ENCODE peak calls at places on chromosomes 2 and 18, in six cellular contexts. S is left ventricle myocardium inferior; M is IMR-90; N is CD4-positive, CD25-positive, alpha-beta regulatory T cell; B is uterus; F is heart left ventricle. V is an unnamed sample.

GRCh38 chr2:128668946-128669345 is 350.3 kb upstream of the HS6ST1 start:
- DNase-seq in S (no peak), N (no peak), B (no peak), F (no peak), M (no peak), V (no peak)

GRCh38 chr2:157498501-157498900 is 54.6 kb upstream of the CYTIP start:
- DNase-seq in S (no peak), N (no peak), M (no peak), F (no peak), B (no peak), V (no peak)

GRCh38 chr18:50675043-50675442 is 115.2 kb downstream of the MAPK4 start:
- DNase-seq in M (no peak), F (no peak), S (no peak), N (no peak), B (no peak), V (no peak)

GRCh38 chr2:240434728-240435456 is 571 bp upstream of the GPC1 start:
- DNase-seq in F (peak; percentile 95), N (peak; percentile 82), B (peak; percentile 95), M (peak; percentile 88), S (peak; percentile 94), V (peak; percentile 98)

GRCh38 chr2:72985891-72986683 is 68.8 kb downstream of the EMX1 start:
- DNase-seq in S (no peak), M (no peak), F (no peak), B (no peak), N (no peak), V (peak; percentile 55)

GRCh38 chr2:74079522-74080341 is 68.0 kb downstream of the BOLA3 start:
- DNase-seq in N (no peak), S (no peak), F (no peak), M (peak; percentile 49), B (no peak), V (no peak)

GRCh38 chr2:195428673-195429072 is 228.4 kb upstream of the SLC39A10 start:
- DNase-seq in B (no peak), M (no peak), N (no peak), F (no peak), S (no peak), V (no peak)

GRCh38 chr2:200913654-200914053 is 24.5 kb downstream of the NIF3L1 start:
- DNase-seq in S (no peak), N (no peak), M (peak; percentile 76), B (no peak), F (no peak), V (no peak)

GRCh38 chr2:62309465-62310091 is 113.7 kb downstream of the B3GNT2 start:
- DNase-seq in S (no peak), N (no peak), M (no peak), B (no peak), F (peak; percentile 26), V (no peak)

DNA sequence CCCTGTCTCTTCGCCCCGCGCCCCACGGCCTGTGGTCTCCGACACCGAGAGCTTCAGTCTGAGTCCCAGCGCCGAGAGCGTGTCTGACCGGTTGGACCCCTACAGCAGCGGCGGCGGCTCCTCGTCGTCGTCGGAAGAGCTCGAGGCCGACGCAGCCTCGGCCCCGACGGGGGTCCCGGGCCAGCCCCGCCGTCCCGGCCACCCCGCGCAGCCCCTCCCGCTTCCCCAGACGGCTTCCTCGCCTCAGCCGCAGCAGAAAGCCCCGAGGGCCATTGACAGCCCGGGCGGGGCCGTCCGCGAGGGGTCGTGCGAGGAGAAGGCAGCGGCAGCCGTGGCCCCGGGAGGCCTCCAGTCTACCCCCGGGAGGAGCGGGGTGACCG is 1.3 kb downstream of the PHLPP1 start:
- DNase-seq in S (peak; percentile 59), F (peak; percentile 49), M (no peak), N (peak; percentile 50), B (peak; percentile 30), V (peak; percentile 85)
- H3K4me3 ChIP-seq in S (peak overlapping the region; percentile 75), F (peak overlapping the region; percentile 84), M (peak overlapping the region; percentile 67), N (no peak overlapping the region), B (peak overlapping the region; percentile 59), V (peak overlapping the region; percentile 94)

GRCh38 chr2:37692731-37693130 is 21.3 kb upstream of the CDC42EP3 start:
- DNase-seq in B (no peak), M (peak; percentile 55), N (no peak), S (no peak), F (no peak), V (no peak)

GRCh38 chr2:37684809-37685208 is 13.4 kb upstream of the CDC42EP3 start:
- DNase-seq in F (no peak), N (no peak), B (no peak), M (no peak), S (no peak), V (no peak)

GRCh38 chr2:37686792-37687595 is 15.6 kb upstream of the CDC42EP3 start:
- DNase-seq in B (no peak), N (no peak), M (no peak), F (no peak), S (no peak), V (no peak)

GRCh38 chr2:37689751-37690150 is 18.3 kb upstream of the CDC42EP3 start:
- DNase-seq in S (peak; percentile 24), B (peak; percentile 46), F (peak; percentile 42), N (no peak), M (peak; percentile 54), V (no peak)

DNA sequence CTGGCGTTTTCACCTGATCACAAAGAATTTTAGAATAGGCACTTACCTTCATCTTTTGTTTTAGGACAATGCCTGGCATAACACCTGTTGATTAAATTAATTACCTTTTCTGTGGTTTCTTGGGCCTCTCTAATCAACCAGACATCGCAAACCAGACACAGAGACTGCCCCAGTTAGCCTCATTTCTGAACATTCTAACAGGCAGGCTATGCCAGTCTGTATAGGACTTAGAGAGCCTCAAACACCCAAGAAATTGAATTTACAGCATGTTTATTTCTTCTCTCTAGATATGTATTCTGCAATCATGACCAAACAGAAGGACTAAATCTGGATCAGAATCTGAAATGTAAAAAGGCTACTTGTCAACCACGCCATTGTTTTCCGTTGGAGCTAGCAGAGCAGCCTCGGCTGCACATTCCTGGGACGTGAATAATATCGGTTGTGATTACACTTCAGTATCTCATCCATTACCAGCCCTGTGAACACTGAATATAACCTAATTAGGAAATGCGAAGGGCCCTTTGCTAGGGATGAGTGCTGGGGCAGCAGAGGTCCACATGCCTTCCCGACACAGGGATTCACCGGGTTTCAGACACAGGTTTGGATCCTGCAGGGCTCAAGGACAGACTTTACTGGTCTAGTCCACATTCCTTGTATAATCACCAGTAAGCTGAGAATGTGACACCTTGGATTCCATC is 17.5 kb upstream of the CDC42EP3 start:
- DNase-seq in M (peak; percentile 91), B (peak; percentile 74), N (no peak), S (no peak), F (no peak), V (peak; percentile 72)
- H3K4me3 ChIP-seq in M (no peak overlapping the region), B (no peak overlapping the region), N (no peak overlapping the region), S (no peak overlapping the region), F (no peak overlapping the region), V (no peak overlapping the region)

GRCh38 chr18:45775241-45775676 is 50.2 kb upstream of the SIGLEC15 start:
- DNase-seq in B (peak; percentile 49), S (peak; percentile 80), M (peak; percentile 63), F (peak; percentile 81), N (no peak), V (peak; percentile 86)
- H3K4me3 ChIP-seq in B (peak overlapping the region; percentile 33), S (peak overlapping the region; percentile 73), M (peak overlapping the region; percentile 52), F (peak overlapping the region; percentile 69), N (peak overlapping the region; percentile 61), V (peak overlapping the region; percentile 41)

GRCh38 chr2:12950957-12951656 is 234.4 kb downstream of the TRIB2 start:
- DNase-seq in N (no peak), M (peak; percentile 58), F (no peak), S (no peak), B (no peak), V (no peak)
- H3K4me3 ChIP-seq in N (no peak overlapping the region), M (no peak overlapping the region), F (no peak overlapping the region), S (no peak overlapping the region), B (no peak overlapping the region), V (no peak overlapping the region)

GRCh38 chr2:234491281-234491680 is 5.6 kb downstream of the ARL4C start:
- DNase-seq in S (no peak), M (no peak), N (no peak), F (no peak), B (no peak), V (no peak)

GRCh38 chr2:234493117-234493516 is 3.8 kb downstream of the ARL4C start:
- DNase-seq in B (no peak), M (no peak), S (no peak), N (no peak), F (no peak), V (no peak)

GRCh38 chr2:234494361-234495075 is 2.4 kb downstream of the ARL4C start:
- DNase-seq in F (no peak), N (no peak), S (no peak), M (peak; percentile 66), B (no peak), V (no peak)

GRCh38 chr2:234491897-234492296 is 5.0 kb downstream of the ARL4C start:
- DNase-seq in N (no peak), B (no peak), S (no peak), F (no peak), M (no peak), V (no peak)

DNA sequence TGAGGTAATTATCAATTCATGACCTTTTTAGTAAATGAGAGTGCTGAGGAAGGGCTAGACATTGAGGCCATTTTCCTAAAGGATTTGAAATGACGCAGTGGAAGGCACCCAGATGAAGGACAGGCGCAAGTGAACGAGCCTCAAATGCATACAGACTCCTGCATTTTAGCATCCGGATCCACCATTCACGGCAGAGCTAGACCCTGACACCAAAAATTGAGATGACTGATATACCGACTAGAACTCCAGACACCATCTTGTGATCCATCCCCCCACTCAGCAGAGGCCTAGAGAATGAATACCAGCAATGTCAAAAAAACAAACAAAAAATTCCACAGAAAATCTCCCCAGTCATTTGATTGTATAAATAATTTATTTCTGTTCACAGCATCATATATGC is 4.2 kb downstream of the ARL4C start:
- DNase-seq in B (no peak), S (no peak), M (no peak), N (no peak), F (no peak), V (no peak)
- H3K4me3 ChIP-seq in B (no peak overlapping the region), S (no peak overlapping the region), M (no peak overlapping the region), N (peak overlapping the region; percentile 100), F (no peak overlapping the region), V (no peak overlapping the region)

GRCh38 chr18:8734496-8734895 is 29.1 kb downstream of the MTCL1 start:
- DNase-seq in F (no peak), N (no peak), M (no peak), S (no peak), B (no peak), V (no peak)

GRCh38 chr18:8726281-8726680 is 20.9 kb downstream of the MTCL1 start:
- DNase-seq in S (no peak), B (no peak), M (no peak), N (no peak), F (no peak), V (no peak)

GRCh38 chr18:8732442-8733360 is 27.3 kb downstream of the MTCL1 start:
- DNase-seq in F (no peak), S (no peak), N (no peak), B (no peak), M (no peak), V (no peak)

GRCh38 chr18:8726963-8727730 is 21.8 kb downstream of the MTCL1 start:
- DNase-seq in N (no peak), B (no peak), S (no peak), F (no peak), M (no peak), V (no peak)

GRCh38 chr18:8730080-8730827 is 24.9 kb downstream of the MTCL1 start:
- DNase-seq in F (peak; percentile 72), S (peak; percentile 59), N (no peak), B (peak; percentile 54), M (peak; percentile 94), V (peak; percentile 70)
- H3K4me3 ChIP-seq in F (no peak overlapping the region), S (peak overlapping the region; percentile 7), N (no peak overlapping the region), B (no peak overlapping the region), M (no peak overlapping the region), V (no peak overlapping the region)

V was measured in aorta.